ENCODE peak calls at places on chromosome 6, in six cellular contexts. C, T, O, J, Y and S are unnamed samples.

GRCh38 chr6:143575440-143575839 is 63.9 kb upstream of the FUCA2 start:
- DNase-seq in J (peak), C (no peak), O (peak), Y (no peak), T (peak), S (peak)

GRCh38 chr6:43247115-43247999 is 4.1 kb downstream of the TTBK1 start:
- DNase-seq in Y (peak), T (peak), O (peak), J (peak), C (peak), S (no peak)

GRCh38 chr6:167302074-167302473 is 11.0 kb downstream of the UNC93A start:
- DNase-seq in C (no peak), J (no peak), Y (peak), T (no peak), O (no peak), S (no peak)

GRCh38 chr6:159899994-159900745 is 9.4 kb downstream of the MAS1 start:
- DNase-seq in T (no peak), O (peak), Y (no peak), C (peak), J (no peak), S (peak)

GRCh38 chr6:150263765-150264415 is 104.9 kb upstream of the IYD start:
- DNase-seq in O (no peak), C (no peak), J (no peak), T (no peak), Y (no peak), S (no peak)

GRCh38 chr6:122696853-122697252 is 82.7 kb upstream of the FABP7 start:
- DNase-seq in Y (no peak), T (no peak), J (no peak), O (peak), C (no peak), S (no peak)

GRCh38 chr6:138667408-138667807 is 106.2 kb upstream of the CCDC28A start:
- DNase-seq in O (no peak), Y (no peak), T (no peak), C (no peak), J (no peak), S (no peak)

GRCh38 chr6:155269765-155270164 is 6.0 kb downstream of the CLDN20 start:
- DNase-seq in T (no peak), O (no peak), Y (no peak), C (no peak), J (no peak), S (no peak)

GRCh38 chr6:105646391-105646867 is 243.5 kb upstream of the PREP start:
- DNase-seq in O (peak), T (no peak), J (no peak), Y (no peak), C (no peak), S (no peak)

GRCh38 chr6:26394289-26394688 is 7.8 kb upstream of the BTN3A1 start:
- DNase-seq in O (peak), T (peak), C (no peak), Y (no peak), J (no peak), S (peak)

GRCh38 chr6:36740818-36741179 is 43.2 kb downstream of the RAB44 start:
- DNase-seq in Y (no peak), O (no peak), J (no peak), T (no peak), C (no peak), S (no peak)

GRCh38 chr6:47440722-47441121 is 36.9 kb upstream of the CD2AP start:
- DNase-seq in J (no peak), Y (no peak), T (no peak), O (no peak), C (no peak), S (no peak)

GRCh38 chr6:116282698-116283097 is 3.0 kb upstream of the TSPYL1 start:
- DNase-seq in C (no peak), J (no peak), Y (no peak), T (no peak), O (no peak), S (no peak)

GRCh38 chr6:4225207-4225872 is 90.0 kb upstream of the ECI2 start:
- DNase-seq in J (no peak), C (no peak), Y (no peak), O (peak), T (no peak), S (no peak)

GRCh38 chr6:138499303-138499991 is at the start of gene NHSL1:
- DNase-seq in O (peak), Y (no peak), C (no peak), T (peak), J (no peak), S (no peak)

GRCh38 chr6:133707456-133707855 is 181.5 kb upstream of the TCF21 start:
- DNase-seq in O (peak), C (no peak), J (no peak), Y (no peak), T (no peak), S (peak)

GRCh38 chr6:144467153-144467762 is 182.1 kb downstream of the UTRN start:
- DNase-seq in Y (no peak), C (no peak), J (no peak), T (no peak), O (no peak), S (no peak)

GRCh38 chr6:167794386-167795157 is 32.1 kb upstream of the AFDN start:
- DNase-seq in O (no peak), J (no peak), T (no peak), C (peak), Y (peak), S (no peak)

GRCh38 chr6:144447487-144447886 is 162.4 kb downstream of the UTRN start:
- DNase-seq in O (peak), Y (no peak), C (no peak), T (no peak), J (no peak), S (no peak)

GRCh38 chr6:150418825-150419594 is 50.2 kb downstream of the IYD start:
- DNase-seq in O (peak), J (peak), T (peak), Y (peak), C (peak), S (no peak)

GRCh38 chr6:167005350-167006159 is 6.4 kb downstream of the CEP43 start:
- DNase-seq in T (peak), O (no peak), Y (no peak), C (no peak), J (no peak), S (no peak)

GRCh38 chr6:168885741-168886140 is 367.9 kb downstream of the THBS2 start:
- DNase-seq in Y (no peak), T (no peak), C (no peak), O (no peak), J (no peak), S (no peak)

GRCh38 chr6:168884646-168885086 is 369.0 kb downstream of the THBS2 start:
- DNase-seq in Y (peak), T (peak), C (peak), J (peak), O (peak), S (no peak)

GRCh38 chr6:168885196-168885595 is 368.4 kb downstream of the THBS2 start:
- DNase-seq in C (no peak), J (no peak), T (no peak), Y (no peak), O (no peak), S (no peak)

GRCh38 chr6:168883410-168884049 is 370.1 kb downstream of the THBS2 start:
- DNase-seq in T (no peak), Y (peak), J (no peak), C (peak), O (no peak), S (no peak)

GRCh38 chr6:168884050-168884645 is 369.5 kb downstream of the THBS2 start:
- DNase-seq in O (no peak), C (peak), Y (peak), J (no peak), T (no peak), S (no peak)
- H3K4me3 ChIP-seq in O (no peak), C (no peak), Y (peak), J (peak), T (no peak), S (no peak)

DNA sequence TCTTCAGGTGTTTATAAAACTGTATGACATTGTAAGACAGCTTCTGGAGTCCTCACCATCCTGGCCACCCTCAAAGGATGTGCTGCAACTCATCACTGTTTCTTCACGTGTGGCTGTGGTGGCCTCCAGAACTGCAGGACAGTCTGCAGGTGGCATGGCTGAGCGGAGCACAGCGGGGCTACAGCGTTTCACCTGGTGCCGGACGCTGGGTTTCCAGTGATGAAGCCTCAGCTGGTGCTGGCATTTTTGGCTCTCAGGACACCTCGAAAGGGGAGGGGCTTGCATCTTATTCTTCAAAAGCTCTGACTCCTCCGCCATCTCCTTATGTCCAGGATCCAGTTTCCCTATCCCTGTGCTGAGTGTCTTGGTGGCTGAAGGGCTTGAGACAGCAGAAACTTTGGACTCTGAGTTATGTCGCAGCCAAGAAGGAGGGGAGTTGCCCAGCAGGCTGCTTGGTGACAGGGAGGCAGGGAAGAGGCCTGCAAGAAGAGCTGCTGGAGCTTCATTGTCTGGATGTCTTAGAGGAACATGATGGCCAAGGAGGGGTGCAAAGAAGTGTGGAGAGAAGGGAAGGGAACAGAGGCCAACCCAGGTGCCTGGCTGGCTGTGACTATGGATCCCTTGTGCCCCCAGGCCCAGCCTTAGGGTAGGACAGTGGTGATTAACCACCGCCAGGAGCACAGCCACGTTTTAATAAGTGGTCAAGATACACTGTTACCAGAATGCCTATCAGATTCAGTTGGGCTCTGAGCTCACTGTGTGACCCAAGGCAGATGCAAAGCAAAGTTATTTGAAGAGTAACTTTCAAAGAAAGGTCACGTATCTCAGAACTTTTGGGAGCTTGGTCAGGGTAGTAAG is 58.7 kb downstream of the GTF2H5 start:
- DNase-seq in C (no peak), J (no peak), T (peak), Y (no peak), O (no peak), S (no peak)
- H3K4me3 ChIP-seq in C (no peak), J (no peak), T (no peak), Y (no peak), O (no peak), S (no peak)

GRCh38 chr6:16236648-16237199 is 1.7 kb upstream of the GMPR start:
- DNase-seq in C (no peak), J (no peak), T (peak), O (peak), Y (peak), S (peak)
- H3K4me3 ChIP-seq in C (no peak), J (no peak), T (no peak), O (no peak), Y (no peak), S (peak)

GRCh38 chr6:170292111-170292777 is 1.4 kb upstream of the DLL1 start:
- DNase-seq in C (no peak), T (peak), O (no peak), Y (peak), J (peak), S (no peak)
- H3K4me3 ChIP-seq in C (no peak), T (no peak), O (no peak), Y (peak), J (peak), S (no peak)

DNA sequence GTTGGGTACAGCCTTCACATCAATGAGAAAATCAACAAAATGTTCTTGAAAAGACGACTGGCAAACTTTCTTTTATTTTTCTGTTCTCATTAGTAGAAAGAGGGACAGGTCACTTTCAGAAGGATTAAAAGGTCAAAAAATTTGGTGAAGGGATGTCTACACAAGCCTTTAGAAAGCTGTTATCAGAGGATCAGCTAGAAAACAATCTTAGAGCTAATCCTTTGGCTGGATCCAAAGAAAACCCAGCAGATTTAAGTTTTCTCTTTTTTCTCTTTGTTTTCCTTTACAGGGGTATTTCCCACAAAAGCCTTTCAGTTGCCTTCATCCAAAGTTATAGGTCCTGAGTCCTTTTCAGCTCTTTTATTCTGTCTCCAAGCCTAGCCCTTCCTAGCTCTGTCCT is 57.3 kb upstream of the EDN1 start:
- DNase-seq in C (no peak), T (no peak), J (no peak), O (no peak), Y (no peak), S (no peak)
- H3K4me3 ChIP-seq in C (no peak), T (no peak), J (no peak), O (no peak), Y (no peak), S (no peak)

DNA sequence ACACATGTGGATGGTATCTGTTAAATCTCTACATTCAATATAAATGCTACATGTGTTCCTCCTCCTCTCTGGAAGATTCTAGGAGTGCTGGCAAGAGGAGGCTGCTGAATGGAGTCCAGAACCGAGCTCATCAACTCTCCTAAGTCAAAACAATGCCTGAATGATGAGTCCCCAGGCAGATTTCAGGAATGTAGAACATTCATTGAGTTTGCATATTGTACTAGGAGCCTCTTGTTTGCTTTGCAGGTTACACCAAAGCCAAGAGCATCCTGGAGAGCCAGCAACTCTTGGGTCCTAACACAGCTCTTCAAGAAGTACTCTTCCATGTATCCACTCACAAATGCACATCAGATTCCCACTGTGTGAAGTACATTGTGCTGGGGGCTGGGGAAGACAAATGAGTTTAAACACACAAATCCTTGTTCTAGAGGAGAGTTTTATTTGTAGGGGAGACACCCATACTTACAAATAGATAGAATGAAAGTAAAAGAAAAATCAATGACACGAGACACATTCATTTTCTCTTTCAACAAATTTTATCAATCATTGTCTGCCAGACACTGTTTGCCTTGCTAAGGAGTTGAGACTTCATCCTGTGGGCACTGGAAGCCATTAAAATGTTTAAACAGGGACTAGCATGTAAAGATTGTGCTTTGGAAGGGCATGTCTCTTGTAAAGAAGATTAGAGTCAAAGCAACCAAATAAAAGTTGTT is 117.5 kb upstream of the UST start:
- DNase-seq in J (no peak), T (no peak), O (peak), Y (no peak), C (no peak), S (peak)
- H3K4me3 ChIP-seq in J (no peak), T (no peak), O (no peak), Y (no peak), C (no peak), S (no peak)